ENCODE peak calls at places on chromosome 16, in four cellular contexts. M is mesenchymal stem cell, D is NCI-H526 treated with DMSO at 0.1 percent for 48 hours, V is naive B cell. O is an unnamed sample.

GRCh38 chr16:11957591-11958395 is 7.2 kb upstream of the TNFRSF17 start:
- DNase-seq in M (no peak), D (no peak), V (no peak), O (no peak)

GRCh38 chr16:28069921-28070794 is 6.6 kb upstream of the GSG1L start:
- DNase-seq in M (no peak), V (no peak), D (no peak), O (no peak)

GRCh38 chr16:29699324-29700219 is 20.6 kb downstream of the QPRT start:
- DNase-seq in M (no peak), V (no peak), D (no peak), O (no peak)

GRCh38 chr16:88676502-88677242 is 9.6 kb downstream of the SNAI3 start:
- DNase-seq in D (no peak), V (no peak), M (no peak), O (no peak)

GRCh38 chr16:66422366-66422765 is 4.7 kb upstream of the BEAN1 start:
- DNase-seq in V (no peak), D (no peak), M (no peak), O (no peak)

GRCh38 chr16:1152123-1152638 is 725 bp upstream of the CACNA1H start:
- DNase-seq in M (no peak), V (peak), D (no peak), O (no peak)

GRCh38 chr16:80615751-80616150 is 75.0 kb downstream of the DYNLRB2 start:
- DNase-seq in V (no peak), M (no peak), D (no peak), O (no peak)

GRCh38 chr16:75231570-75231969 is 12.8 kb downstream of the CTRB1 start:
- DNase-seq in M (no peak), D (no peak), V (no peak), O (no peak)

GRCh38 chr16:7025616-7026190 is 306.9 kb upstream of the RBFOX1 start:
- DNase-seq in D (peak), M (no peak), V (no peak), O (peak)

GRCh38 chr16:17369441-17369951 is 101.3 kb downstream of the XYLT1 start:
- DNase-seq in D (no peak), M (no peak), V (peak), O (peak)

GRCh38 chr16:15043344-15043743 is 12.5 kb downstream of the NTAN1 start:
- DNase-seq in V (no peak), D (no peak), M (no peak), O (no peak)

GRCh38 chr16:51453296-51453695 is 302.2 kb upstream of the SALL1 start:
- DNase-seq in M (no peak), D (no peak), V (no peak), O (no peak)

GRCh38 chr16:27238016-27238587 is 30.5 kb downstream of the NSMCE1 start:
- DNase-seq in D (no peak), M (no peak), V (peak), O (peak)

GRCh38 chr16:88846088-88846487 is 10.7 kb downstream of the GALNS start:
- DNase-seq in V (no peak), D (no peak), M (no peak), O (no peak)

GRCh38 chr16:87922250-87922871 is 14.0 kb downstream of the CA5A start:
- DNase-seq in V (no peak), D (no peak), M (no peak), O (no peak)

GRCh38 chr16:17404903-17405691 is 65.7 kb downstream of the XYLT1 start:
- DNase-seq in M (no peak), V (no peak), D (no peak), O (no peak)

GRCh38 chr16:5108505-5109158 is 11.0 kb upstream of the EEF2KMT start:
- DNase-seq in D (no peak), V (no peak), M (no peak), O (no peak)

GRCh38 chr16:81650982-81651562 is 128.0 kb upstream of the PLCG2 start:
- DNase-seq in M (no peak), D (no peak), V (no peak), O (no peak)

GRCh38 chr16:30615358-30616076 is 5.3 kb upstream of the ZNF689 start:
- DNase-seq in D (peak), V (no peak), M (peak), O (peak)

GRCh38 chr16:48366165-48367093 is 18.8 kb downstream of the SIAH1 start:
- DNase-seq in M (peak), V (peak), D (peak), O (peak)

GRCh38 chr16:4496305-4496704 is 20.1 kb downstream of the HMOX2 start:
- DNase-seq in D (no peak), M (peak), V (no peak), O (no peak)

GRCh38 chr16:19644877-19645276 is 73.2 kb downstream of the KNOP1 start:
- DNase-seq in D (no peak), M (peak), V (no peak), O (no peak)

GRCh38 chr16:31081428-31082351 is 7.1 kb downstream of the PRSS53 start:
- DNase-seq in M (no peak), V (no peak), D (no peak), O (peak)

GRCh38 chr16:610513-611381 is 20.0 kb upstream of the WFIKKN1 start:
- DNase-seq in V (peak), M (no peak), D (no peak), O (peak)

GRCh38 chr16:64657316-64658011 is 464.4 kb downstream of the CDH11 start:
- DNase-seq in M (no peak), V (no peak), D (no peak), O (no peak)

GRCh38 chr16:8740775-8741355 is 56.6 kb downstream of the TMEM186 start:
- DNase-seq in V (no peak), D (no peak), M (no peak), O (no peak)

GRCh38 chr16:86396318-86396882 is 113.9 kb upstream of the FOXF1 start:
- DNase-seq in V (no peak), M (peak), D (no peak), O (no peak)

GRCh38 chr16:85402910-85403692 is 210.0 kb upstream of the GSE1 start:
- DNase-seq in M (peak), D (no peak), V (no peak), O (peak)

GRCh38 chr16:1825864-1826690 is 548 bp downstream of the HAGH start:
- DNase-seq in V (no peak), M (peak), D (no peak), O (peak)

GRCh38 chr16:29806096-29806579 is at the start of gene MAZ:
- DNase-seq in D (peak), M (no peak), V (peak), O (no peak)

GRCh38 chr16:82152192-82152591 is 17.8 kb downstream of the MPHOSPH6 start:
- DNase-seq in D (no peak), V (no peak), M (no peak), O (no peak)

GRCh38 chr16:71383054-71383773 is 24.7 kb downstream of the CALB2 start:
- DNase-seq in D (no peak), V (no peak), M (no peak), O (no peak)

GRCh38 chr16:11085025-11085485 is 140.7 kb downstream of the CLEC16A start:
- DNase-seq in M (no peak), D (no peak), V (no peak), O (no peak)

GRCh38 chr16:75580-76501 is 2.2 kb upstream of the MPG start:
- DNase-seq in M (peak), D (no peak), V (no peak), O (peak)

GRCh38 chr16:49543315-49543946 is 169.8 kb downstream of the C16orf78 start:
- DNase-seq in V (no peak), M (no peak), D (no peak), O (no peak)

GRCh38 chr16:74711938-74712337 is 11.3 kb upstream of the MLKL start:
- DNase-seq in V (no peak), M (no peak), D (no peak), O (no peak)

GRCh38 chr16:28280881-28281836 is 11.2 kb upstream of the SBK1 start:
- DNase-seq in D (no peak), M (no peak), V (no peak), O (no peak)

GRCh38 chr16:57343131-57343731 is 15.4 kb upstream of the CCL22 start:
- DNase-seq in M (no peak), V (no peak), D (no peak), O (no peak)

O was measured in dermis blood vessel endothelial cell.